ENCODE peak calls at places on chromosomes 1 and 21, in four cellular contexts. U is Caco-2, Z is cardiac fibroblast, J is tibial artery. P is an unnamed sample.

GRCh38 chr1:209387969-209388329 is 195.6 kb upstream of the CAMK1G start:
- DNase-seq in J (no peak), U (no peak), Z (peak), P (no peak)

GRCh38 chr1:27599605-27600499 is 4.1 kb downstream of the AHDC1 start:
- DNase-seq in Z (no peak), J (no peak), U (no peak), P (no peak)

GRCh38 chr1:227754958-227755357 is 19.7 kb downstream of the SNAP47 start:
- DNase-seq in Z (no peak), J (no peak), U (no peak), P (no peak)

GRCh38 chr21:34986561-34987533 is 62.3 kb downstream of the RUNX1 start:
- DNase-seq in U (no peak), J (no peak), Z (peak), P (no peak)

GRCh38 chr1:34742667-34743270 is 12.1 kb upstream of the GJB5 start:
- DNase-seq in Z (peak), J (peak), U (peak), P (no peak)

GRCh38 chr1:30765610-30766434 is 8.2 kb upstream of the LAPTM5 start:
- DNase-seq in J (no peak), U (no peak), Z (no peak), P (no peak)

GRCh38 chr1:202170726-202171125 is 10.3 kb upstream of the PTPN7 start:
- DNase-seq in J (no peak), U (no peak), Z (no peak), P (no peak)

GRCh38 chr1:183019126-183019740 is 4.0 kb upstream of the LAMC1 start:
- DNase-seq in J (no peak), Z (no peak), U (no peak), P (no peak)

GRCh38 chr1:204321665-204322064 is 38.1 kb downstream of the PLEKHA6 start:
- DNase-seq in Z (peak), J (no peak), U (no peak), P (no peak)

GRCh38 chr1:44870096-44870495 is 27.0 kb upstream of the PTCH2 start:
- DNase-seq in U (no peak), J (no peak), Z (no peak), P (no peak)

GRCh38 chr1:39115271-39116110 is 89.0 kb upstream of the MACF1 start:
- DNase-seq in J (no peak), Z (peak), U (no peak), P (no peak)

GRCh38 chr1:224054611-224055010 is 59.3 kb upstream of the FBXO28 start:
- DNase-seq in J (no peak), Z (no peak), U (no peak), P (no peak)

GRCh38 chr1:9400425-9401079 is 107.9 kb downstream of the SPSB1 start:
- DNase-seq in U (no peak), J (no peak), Z (no peak), P (no peak)

GRCh38 chr1:75614455-75615379 is 3.8 kb upstream of the SLC44A5 start:
- DNase-seq in J (no peak), U (no peak), Z (peak), P (no peak)

GRCh38 chr1:37307907-37308570 is 166.3 kb upstream of the ZC3H12A start:
- DNase-seq in U (no peak), Z (no peak), J (no peak), P (no peak)

GRCh38 chr1:225603538-225604354 is 49.2 kb downstream of the ENAH start:
- DNase-seq in J (no peak), U (no peak), Z (peak), P (peak)

GRCh38 chr1:155052412-155053400 is 1.6 kb downstream of the ADAM15 start:
- DNase-seq in J (no peak), Z (peak), U (no peak), P (no peak)
- TF ChIP-seq CTCF in J (no peak), Z (peak), U (peak), P (peak)

GRCh38 chr21:38662224-38662568 is 143.5 kb upstream of the ETS2 start:
- DNase-seq in Z (no peak), U (no peak), J (no peak), P (no peak)

GRCh38 chr21:38661296-38662223 is 144.2 kb upstream of the ETS2 start:
- DNase-seq in Z (peak), U (no peak), J (peak), P (no peak)

GRCh38 chr21:38664315-38664714 is 141.4 kb upstream of the ETS2 start:
- DNase-seq in Z (no peak), J (no peak), U (no peak), P (no peak)

GRCh38 chr21:38664821-38665220 is 140.9 kb upstream of the ETS2 start:
- DNase-seq in Z (no peak), J (no peak), U (no peak), P (no peak)

GRCh38 chr21:38663282-38663681 is 142.4 kb upstream of the ETS2 start:
- DNase-seq in J (no peak), Z (no peak), U (no peak), P (no peak)
- H3K4me3 ChIP-seq in J (no peak), Z (no peak), U (no peak), P (no peak)

DNA sequence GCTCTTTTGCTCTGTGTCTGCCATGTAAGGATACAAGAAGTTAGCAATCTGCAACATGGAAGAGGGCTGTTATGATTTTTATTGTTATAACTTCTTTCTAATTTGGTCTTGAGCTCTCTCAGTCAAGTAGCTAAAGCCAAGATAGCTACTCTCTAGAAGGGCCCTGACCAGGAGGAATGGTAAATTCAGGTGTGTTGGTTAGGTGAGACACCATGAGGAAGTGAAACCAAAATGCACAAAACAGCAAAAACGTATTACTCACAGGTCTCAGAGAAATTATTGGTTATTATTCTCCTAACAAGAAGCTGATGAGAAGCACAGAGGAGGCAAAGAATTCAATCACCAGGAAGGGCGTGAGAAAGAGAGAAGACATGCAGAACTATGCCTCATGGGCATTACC is 51.8 kb upstream of the INSL5 start:
- DNase-seq in U (no peak), J (no peak), Z (no peak), P (no peak)
- TF ChIP-seq CTCF in U (no peak), J (no peak), Z (no peak), P (no peak)

DNA sequence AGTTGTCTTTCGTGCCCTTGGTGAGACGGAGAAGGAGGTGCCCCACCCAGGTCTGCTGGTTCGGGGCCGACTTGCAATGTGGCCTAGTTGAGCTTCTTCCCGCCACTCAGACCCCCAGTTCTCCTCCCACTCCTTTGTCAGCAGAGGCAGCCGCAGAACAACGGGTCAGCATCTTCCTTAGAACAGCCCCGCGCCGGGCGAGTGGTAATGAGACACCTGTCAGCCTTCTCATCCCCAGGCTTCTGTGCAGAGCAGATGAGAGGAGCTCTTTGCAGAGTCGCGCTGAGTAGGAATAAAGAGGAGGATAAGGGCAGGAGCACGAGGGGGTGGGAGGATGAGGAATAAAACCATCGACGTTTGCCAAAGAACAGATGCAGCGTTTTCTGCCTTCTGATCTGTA is 27.7 kb upstream of the IGSF21 start:
- DNase-seq in U (no peak), J (no peak), Z (no peak), P (no peak)
- H3K4me3 ChIP-seq in U (no peak), J (no peak), Z (no peak), P (no peak)

GRCh38 chr1:8359617-8360481 is 41.9 kb downstream of the SLC45A1 start:
- DNase-seq in U (no peak), J (no peak), Z (no peak), P (no peak)
- TF ChIP-seq CTCF in U (no peak), J (no peak), Z (no peak), P (no peak)

GRCh38 chr1:54487571-54488050 is 60.4 kb upstream of the ACOT11 start:
- DNase-seq in Z (peak), U (no peak), J (peak), P (no peak)
- H3K4me3 ChIP-seq in Z (peak), U (peak), J (peak), P (peak)